ENCODE peak calls at places on chromosomes 13 and 19, in four cellular contexts. R is A549, Y is K562, V is HepG2. U is an unnamed sample.

GRCh38 chr13:21557995-21558394 is 46.0 kb downstream of the MICU2 start:
- DNase-seq in Y (peak; percentile 13), V (peak; percentile 25), R (peak; percentile 10), U (no peak)

GRCh38 chr13:35957174-35957867 is 173.9 kb downstream of the DCLK1 start:
- DNase-seq in Y (no peak), R (no peak), V (no peak), U (no peak)

GRCh38 chr13:93386191-93386590 is 159.6 kb downstream of the GPC6 start:
- DNase-seq in Y (no peak), R (no peak), V (no peak), U (no peak)

GRCh38 chr19:39515551-39516191 is 732 bp downstream of the SELENOV start:
- DNase-seq in R (no peak), V (no peak), Y (no peak), U (no peak)

GRCh38 chr19:8148410-8149231 is 771 bp downstream of the FBN3 start:
- DNase-seq in V (no peak), Y (peak; percentile 64), R (no peak), U (peak; percentile 87)

GRCh38 chr19:13044160-13044853 is 49.0 kb downstream of the NFIX start:
- DNase-seq in Y (no peak), V (no peak), R (no peak), U (no peak)

GRCh38 chr13:30572859-30573275 is 44.9 kb upstream of the USPL1 start:
- DNase-seq in R (peak; percentile 18), Y (no peak), V (peak; percentile 12), U (no peak)

GRCh38 chr13:44299142-44299541 is 74.5 kb upstream of the SERP2 start:
- DNase-seq in R (no peak), Y (no peak), V (no peak), U (no peak)

GRCh38 chr19:42850981-42851717 is 28.4 kb downstream of the PSG1 start:
- DNase-seq in R (peak; percentile 71), Y (no peak), V (peak; percentile 15), U (no peak)

GRCh38 chr19:7943444-7944176 is at the start of gene TIMM44:
- DNase-seq in R (peak; percentile 86), V (peak; percentile 99), Y (peak; percentile 97), U (peak; percentile 98)

GRCh38 chr19:55270172-55270942 is 9.6 kb downstream of the HSPBP1 start:
- DNase-seq in Y (no peak), R (no peak), V (no peak), U (no peak)

GRCh38 chr19:17260842-17261325 is 3.7 kb downstream of the USHBP1 start:
- DNase-seq in Y (peak; percentile 90), R (peak; percentile 89), V (peak; percentile 82), U (peak; percentile 95)

GRCh38 chr13:94708031-94708571 is 4.2 kb downstream of the SOX21 start:
- DNase-seq in R (no peak), V (no peak), Y (no peak), U (no peak)

GRCh38 chr13:47594833-47595232 is 406.2 kb downstream of the SUCLA2 start:
- DNase-seq in R (no peak), Y (no peak), V (no peak), U (no peak)

GRCh38 chr19:55080121-55080914 is 4.6 kb downstream of the EPS8L1 start:
- DNase-seq in R (peak; percentile 82), Y (peak; percentile 97), V (peak; percentile 35), U (peak; percentile 94)

GRCh38 chr19:39070888-39071287 is 13.3 kb upstream of the ACP7 start:
- DNase-seq in V (no peak), R (no peak), Y (no peak), U (no peak)

GRCh38 chr13:50421457-50422130 is 406.4 kb downstream of the KCNRG start:
- DNase-seq in R (no peak), V (no peak), Y (no peak), U (no peak)

GRCh38 chr19:9848060-9848459 is 12.9 kb downstream of the PIN1 start:
- DNase-seq in R (no peak), Y (no peak), V (no peak), U (no peak)

GRCh38 chr13:94710881-94711560 is 1.3 kb downstream of the SOX21 start:
- DNase-seq in V (no peak), Y (peak; percentile 54), R (peak; percentile 55), U (no peak)

GRCh38 chr13:99829156-99829555 is 142.4 kb downstream of the ZIC5 start:
- DNase-seq in V (no peak), Y (no peak), R (no peak), U (no peak)

GRCh38 chr19:9178901-9179300 is at the start of gene OR7D2:
- DNase-seq in Y (no peak), V (no peak), R (no peak), U (no peak)

GRCh38 chr13:23921451-23921888 is 24.2 kb upstream of the C1QTNF9B start:
- DNase-seq in V (peak; percentile 18), Y (peak; percentile 13), R (no peak), U (no peak)

GRCh38 chr19:10882108-10882457 is 10.7 kb downstream of the CARM1 start:
- DNase-seq in R (no peak), V (no peak), Y (no peak), U (no peak)

GRCh38 chr13:26629260-26629659 is 71.8 kb downstream of the WASF3 start:
- DNase-seq in Y (no peak), R (no peak), V (peak; percentile 12), U (no peak)

GRCh38 chr19:45104658-45105384 is 11.8 kb downstream of the PPP1R37 start:
- DNase-seq in V (no peak), R (no peak), Y (no peak), U (no peak)

GRCh38 chr13:37163626-37164365 is 58.3 kb upstream of the CSNK1A1L start:
- DNase-seq in V (no peak), R (no peak), Y (no peak), U (no peak)

GRCh38 chr13:99963832-99964339 is 7.7 kb downstream of the ZIC5 start:
- DNase-seq in R (no peak), Y (no peak), V (no peak), U (no peak)

GRCh38 chr19:1756264-1756663 is 3.0 kb downstream of the ONECUT3 start:
- DNase-seq in Y (no peak), V (no peak), R (no peak), U (no peak)

GRCh38 chr13:76879211-76879875 is 6.9 kb downstream of the KCTD12 start:
- DNase-seq in Y (no peak), V (no peak), R (no peak), U (no peak)

GRCh38 chr13:38602261-38602660 is 84.6 kb upstream of the FREM2 start:
- DNase-seq in V (no peak), Y (peak; percentile 31), R (no peak), U (no peak)

GRCh38 chr13:38606697-38607096 is 80.2 kb upstream of the FREM2 start:
- DNase-seq in R (no peak), V (no peak), Y (no peak), U (no peak)

DNA sequence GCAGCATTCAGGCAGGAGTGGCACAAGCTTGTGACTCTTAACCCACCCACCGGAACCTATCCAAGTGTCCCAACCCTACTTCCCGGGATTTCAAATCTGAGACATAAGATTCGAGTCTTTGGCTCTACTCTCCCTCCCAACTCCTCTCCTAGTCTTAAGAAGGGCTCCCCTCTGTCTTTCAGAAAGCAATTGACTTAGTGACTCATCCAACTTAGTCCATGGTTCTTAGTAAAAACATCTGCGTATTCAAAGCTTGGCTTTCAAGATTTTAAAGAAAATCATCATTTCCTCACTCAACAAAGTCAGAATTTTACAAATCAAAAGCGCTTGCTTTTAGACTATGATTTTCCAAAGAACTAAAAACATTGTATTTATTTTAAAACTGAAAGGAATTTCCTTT is 79.7 kb upstream of the FREM2 start:
- DNase-seq in R (no peak), V (no peak), Y (no peak), U (no peak)
- TF ChIP-seq PHF8 in R (no peak), V (no peak), Y (no peak), U (no peak)

GRCh38 chr13:62176051-62176450 is 760.4 kb upstream of the PCDH20 start:
- DNase-seq in Y (no peak), R (no peak), V (no peak), U (no peak)
- TF ChIP-seq PHF8 in Y (no peak), R (no peak), V (no peak), U (no peak)

GRCh38 chr19:15299568-15300409 is 32.5 kb downstream of the BRD4 start:
- DNase-seq in Y (no peak), R (no peak), V (no peak), U (no peak)

GRCh38 chr19:15298847-15299567 is 33.3 kb downstream of the BRD4 start:
- DNase-seq in Y (no peak), V (no peak), R (no peak), U (no peak)

GRCh38 chr19:15296841-15297415 is 35.4 kb downstream of the BRD4 start:
- DNase-seq in R (no peak), Y (no peak), V (peak; percentile 85), U (no peak)

GRCh38 chr19:15296353-15296752 is 36.0 kb downstream of the BRD4 start:
- DNase-seq in V (no peak), R (no peak), Y (no peak), U (no peak)

GRCh38 chr19:15297416-15298224 is 34.7 kb downstream of the BRD4 start:
- DNase-seq in R (peak; percentile 37), Y (no peak), V (peak; percentile 99), U (no peak)
- TF ChIP-seq PHF8 in R (no peak), Y (no peak), V (no peak), U (no peak)

GRCh38 chr13:71149498-71150363 is 717.3 kb downstream of the DACH1 start:
- DNase-seq in R (no peak), V (no peak), Y (no peak), U (no peak)
- TF ChIP-seq PHF8 in R (no peak), V (no peak), Y (no peak), U (no peak)

DNA sequence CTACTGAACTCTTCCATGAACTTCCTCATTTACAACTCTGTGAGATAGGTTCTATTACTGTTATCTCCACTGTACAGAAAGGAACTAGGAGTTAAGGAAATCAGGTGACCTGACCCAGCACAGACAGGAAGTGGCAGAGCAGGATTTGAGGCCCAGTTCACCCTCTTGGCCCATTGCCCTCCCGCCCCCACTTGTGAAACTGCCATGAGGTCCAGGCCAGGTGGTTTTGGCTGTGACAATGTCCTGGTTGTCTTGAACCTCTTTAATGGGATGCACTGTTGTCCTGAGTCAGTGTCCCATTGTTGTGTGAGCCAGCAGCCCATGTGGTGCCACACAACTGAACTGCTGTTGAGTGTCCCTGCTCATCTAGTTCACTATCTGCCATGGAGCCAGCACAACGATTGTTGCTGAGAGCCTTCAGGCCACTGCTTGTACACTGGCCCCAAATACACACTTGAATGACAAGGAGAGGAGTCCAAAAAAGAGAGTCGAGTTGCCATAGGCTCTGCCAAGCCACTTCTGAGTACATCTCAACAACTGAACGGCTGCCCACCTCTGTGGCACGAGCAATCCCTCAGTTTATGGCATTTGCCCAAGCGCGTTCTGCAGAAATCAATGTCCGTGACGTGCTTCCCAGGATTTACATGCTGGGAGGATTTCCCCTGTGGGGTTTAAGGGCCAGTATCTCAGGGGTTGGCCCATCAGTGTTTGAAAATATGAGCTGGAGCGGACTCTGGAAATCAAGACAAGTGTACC is 484.6 kb downstream of the TSHZ3 start:
- DNase-seq in Y (no peak), V (no peak), R (no peak), U (no peak)
- TF ChIP-seq PHF8 in Y (no peak), V (no peak), R (no peak), U (no peak)

GRCh38 chr19:704447-704741 is 4.3 kb upstream of the PALM start:
- DNase-seq in V (no peak), Y (no peak), R (no peak), U (no peak)
- TF ChIP-seq PHF8 in V (no peak), Y (peak; percentile 43), R (no peak), U (no peak)

U was measured in H1.